ENCODE peak calls at places on chromosomes 7 and 10, in ten cellular contexts. E is NCI-H524; J is activated CD8-positive, alpha-beta memory T cell treated with anti-CD3 and anti-CD28 coated beads for 48 hours; L is activated CD8-positive, alpha-beta T cell treated with anti-CD3 and anti-CD28 coated beads for 36 hours; Q is activated CD4-positive, alpha-beta T cell treated with anti-CD3 and anti-CD28 coated beads, Interleukin-2, amount 10 ng/mL, durations not matched to agents 7 days and 5 days; R is foreskin keratinocyte; D is amniotic stem cell; T is HEK293T; B is T-helper 2 cell; V is GM20000. I is an unnamed sample.

GRCh38 chr10:105258036-105258673 is 617.1 kb downstream of the SORCS3 start:
- DNase-seq in R (no peak), D (no peak), Q (no peak), L (no peak), V (no peak), J (no peak), T (no peak), B (no peak), E (no peak), I (no peak)

GRCh38 chr7:115558186-115558585 is 472.4 kb downstream of the TFEC start:
- DNase-seq in Q (no peak), E (no peak), T (no peak), V (no peak), B (no peak), J (no peak), L (no peak), R (no peak), D (no peak), I (no peak)

GRCh38 chr10:97422921-97423420 is 3.0 kb upstream of the PGAM1 start:
- DNase-seq in L (peak; percentile 81), D (peak; percentile 62), Q (no peak), R (peak; percentile 62), V (no peak), T (no peak), E (no peak), B (peak; percentile 44), J (no peak), I (no peak)

GRCh38 chr10:18140957-18141888 is 999 bp downstream of the CACNB2 start:
- DNase-seq in T (peak; percentile 35), E (no peak), L (no peak), B (no peak), V (peak; percentile 16), R (no peak), J (no peak), Q (no peak), D (no peak), I (no peak)

GRCh38 chr7:113606325-113606724 is 312.5 kb downstream of the PPP1R3A start:
- DNase-seq in J (no peak), D (no peak), B (no peak), Q (no peak), L (no peak), V (no peak), T (no peak), E (no peak), R (no peak), I (no peak)

GRCh38 chr10:106078796-106079576 is 1085.5 kb downstream of the SORCS1 start:
- DNase-seq in Q (no peak), E (no peak), T (no peak), D (no peak), L (no peak), B (no peak), J (no peak), V (no peak), R (peak; percentile 37), I (no peak)

GRCh38 chr7:100626530-100627237 is 14.3 kb downstream of the MOSPD3 start:
- DNase-seq in E (peak; percentile 44), V (peak; percentile 98), R (no peak), T (peak; percentile 97), Q (peak; percentile 90), B (peak; percentile 96), L (peak; percentile 93), D (peak; percentile 47), J (peak; percentile 77), I (peak; percentile 87)

GRCh38 chr7:26278769-26279168 is 12.9 kb upstream of the SNX10 start:
- DNase-seq in E (no peak), T (no peak), V (no peak), J (no peak), Q (no peak), L (peak; percentile 10), D (no peak), B (peak; percentile 18), R (no peak), I (no peak)

GRCh38 chr10:126907423-126907970 is 2.3 kb downstream of the DOCK1 start:
- DNase-seq in E (no peak), J (no peak), V (no peak), Q (no peak), T (no peak), D (no peak), R (no peak), B (no peak), L (no peak), I (no peak)

GRCh38 chr7:1219516-1219915 is 13.2 kb upstream of the UNCX start:
- DNase-seq in J (no peak), R (no peak), L (no peak), V (peak; percentile 26), E (no peak), Q (no peak), B (no peak), T (no peak), D (no peak), I (no peak)

GRCh38 chr10:75002351-75002725 is 109.1 kb upstream of the SAMD8 start:
- DNase-seq in D (no peak), J (no peak), B (no peak), Q (no peak), T (no peak), L (no peak), R (no peak), E (no peak), V (no peak), I (no peak)

GRCh38 chr7:84729284-84729683 is 457.6 kb downstream of the SEMA3D start:
- DNase-seq in T (no peak), L (no peak), V (no peak), Q (no peak), B (no peak), E (no peak), J (no peak), D (no peak), R (peak; percentile 66), I (no peak)

GRCh38 chr7:44678468-44679179 is 70.0 kb upstream of the ZMIZ2 start:
- DNase-seq in V (no peak), L (no peak), E (no peak), Q (no peak), T (no peak), B (no peak), J (no peak), R (peak; percentile 53), D (no peak), I (no peak)

GRCh38 chr10:35425596-35425995 is 89.3 kb downstream of the CCNY start:
- DNase-seq in D (no peak), B (no peak), T (no peak), Q (no peak), E (no peak), L (no peak), V (no peak), J (no peak), R (no peak), I (no peak)

GRCh38 chr7:48285365-48285764 is 114.1 kb downstream of the ABCA13 start:
- DNase-seq in B (no peak), Q (no peak), D (no peak), T (no peak), V (no peak), R (peak; percentile 63), L (no peak), E (no peak), J (no peak), I (no peak)

GRCh38 chr7:21104124-21104500 is 317.4 kb upstream of the SP8 start:
- DNase-seq in B (no peak), J (no peak), R (no peak), L (no peak), V (no peak), E (no peak), D (no peak), T (no peak), Q (no peak), I (no peak)

GRCh38 chr7:4712371-4713182 is 30.5 kb downstream of the FOXK1 start:
- DNase-seq in E (peak; percentile 45), T (no peak), Q (no peak), R (no peak), L (peak; percentile 31), B (no peak), D (no peak), J (no peak), V (peak; percentile 73), I (no peak)

GRCh38 chr10:101367569-101368453 is 13.8 kb downstream of the BTRC start:
- DNase-seq in L (no peak), R (peak; percentile 96), D (peak; percentile 32), J (no peak), T (no peak), B (peak; percentile 6), Q (no peak), V (no peak), E (no peak), I (no peak)

GRCh38 chr7:68875857-68876256 is 722.4 kb upstream of the AUTS2 start:
- DNase-seq in D (no peak), E (no peak), Q (no peak), B (no peak), L (no peak), J (no peak), R (no peak), T (no peak), V (no peak), I (no peak)

GRCh38 chr7:24979863-24980694 is at the start of gene OSBPL3:
- DNase-seq in J (peak; percentile 95), V (peak; percentile 94), L (peak; percentile 96), R (peak; percentile 78), T (peak; percentile 94), D (peak; percentile 94), E (peak; percentile 79), B (peak; percentile 95), Q (peak; percentile 94), I (peak; percentile 88)

GRCh38 chr10:29157321-29157720 is 131.5 kb upstream of the LYZL1 start:
- DNase-seq in B (no peak), E (no peak), D (no peak), T (no peak), R (no peak), V (no peak), J (no peak), Q (no peak), L (no peak), I (no peak)

GRCh38 chr10:29377333-29377961 is 88.6 kb downstream of the LYZL1 start:
- DNase-seq in Q (peak; percentile 16), R (no peak), V (peak; percentile 49), B (peak; percentile 27), E (no peak), T (peak; percentile 39), J (no peak), D (peak; percentile 31), L (peak; percentile 4), I (no peak)

GRCh38 chr7:36615877-36616276 is 108.4 kb downstream of the AOAH start:
- DNase-seq in B (no peak), Q (no peak), D (no peak), R (no peak), T (no peak), E (no peak), J (no peak), V (no peak), L (no peak), I (no peak)

GRCh38 chr10:104253106-104253505 is 1.6 kb upstream of the GSTO1 start:
- DNase-seq in B (no peak), R (no peak), Q (no peak), D (no peak), V (no peak), J (no peak), T (no peak), L (peak; percentile 50), E (no peak), I (no peak)

GRCh38 chr10:11035318-11035920 is 17.7 kb downstream of the CELF2 start:
- DNase-seq in V (no peak), L (no peak), Q (no peak), E (no peak), R (peak; percentile 54), D (no peak), B (no peak), J (no peak), T (no peak), I (no peak)

GRCh38 chr7:137682596-137682995 is 164.2 kb downstream of the DGKI start:
- DNase-seq in D (peak; percentile 16), Q (no peak), L (no peak), T (no peak), R (no peak), B (no peak), E (no peak), J (no peak), V (no peak), I (no peak)

GRCh38 chr10:103849880-103850571 is 5.3 kb downstream of the SH3PXD2A start:
- DNase-seq in D (peak; percentile 43), L (no peak), B (no peak), Q (no peak), T (no peak), J (no peak), V (no peak), R (peak; percentile 71), E (no peak), I (no peak)

GRCh38 chr10:27558612-27559020 is 54.5 kb downstream of the RAB18 start:
- DNase-seq in R (no peak), E (peak; percentile 2), J (no peak), Q (peak; percentile 48), D (peak; percentile 49), V (peak; percentile 47), B (peak; percentile 29), L (peak; percentile 38), T (peak; percentile 40), I (no peak)